ENCODE peak calls at places on chromosomes 12 and 14, in seven cellular contexts. V, C, G, J, H, X and Q are unnamed samples.

GRCh38 chr12:88793091-88793490 is 212.8 kb upstream of the KITLG start:
- DNase-seq in H (no peak), G (peak; percentile 30), V (peak; percentile 75), C (no peak), J (no peak), X (no peak), Q (no peak)

GRCh38 chr12:43544703-43545102 is 7.3 kb downstream of the ADAMTS20 start:
- DNase-seq in G (no peak), V (no peak), H (no peak), C (no peak), X (no peak), J (no peak), Q (no peak)

GRCh38 chr14:33014710-33015109 is 76.0 kb downstream of the NPAS3 start:
- DNase-seq in C (no peak), J (no peak), H (no peak), G (no peak), X (no peak), V (no peak), Q (no peak)

GRCh38 chr12:81128930-81129554 is 51.2 kb downstream of the ACSS3 start:
- DNase-seq in J (peak; percentile 60), H (no peak), C (no peak), G (peak; percentile 37), X (no peak), V (peak; percentile 43), Q (peak; percentile 27)

GRCh38 chr12:5715076-5715475 is 230.0 kb downstream of the ANO2 start:
- DNase-seq in J (no peak), C (no peak), H (no peak), V (no peak), X (no peak), G (no peak), Q (no peak)

GRCh38 chr12:48965447-48965846 is 6.1 kb downstream of the WNT10B start:
- DNase-seq in X (no peak), G (no peak), H (no peak), C (no peak), J (no peak), V (peak; percentile 38), Q (no peak)

GRCh38 chr12:12266389-12266872 is 413 bp downstream of the LRP6 start:
- DNase-seq in G (no peak), X (no peak), J (no peak), V (no peak), H (no peak), C (no peak), Q (no peak)

GRCh38 chr12:111359231-111359913 is 9.5 kb downstream of the PHETA1 start:
- DNase-seq in C (no peak), J (no peak), V (no peak), H (no peak), X (no peak), G (no peak), Q (no peak)

GRCh38 chr14:59265808-59266207 is 77.3 kb downstream of the DAAM1 start:
- DNase-seq in C (no peak), J (no peak), G (no peak), X (no peak), V (no peak), H (no peak), Q (no peak)

GRCh38 chr12:116317986-116318737 is 40.7 kb upstream of the MED13L start:
- DNase-seq in C (no peak), X (no peak), G (no peak), H (no peak), J (no peak), V (no peak), Q (no peak)

GRCh38 chr14:77151245-77151644 is 9.7 kb upstream of the ZDHHC22 start:
- DNase-seq in C (no peak), G (no peak), J (peak; percentile 34), H (no peak), X (no peak), V (no peak), Q (no peak)

GRCh38 chr12:105272152-105272551 is 36.2 kb upstream of the APPL2 start:
- DNase-seq in J (no peak), H (no peak), X (no peak), G (no peak), V (no peak), C (no peak), Q (no peak)

GRCh38 chr12:41277019-41277770 is 89.1 kb downstream of the PDZRN4 start:
- DNase-seq in G (peak; percentile 17), C (no peak), V (peak; percentile 52), J (peak; percentile 41), X (no peak), H (no peak), Q (peak; percentile 1)

GRCh38 chr12:12481636-12482035 is 81.0 kb downstream of the DUSP16 start:
- DNase-seq in X (no peak), C (no peak), G (no peak), H (no peak), J (peak; percentile 74), V (no peak), Q (no peak)

GRCh38 chr12:10243803-10244520 is 31.3 kb downstream of the GABARAPL1 start:
- DNase-seq in C (no peak), X (no peak), J (no peak), G (no peak), V (no peak), H (no peak), Q (no peak)

GRCh38 chr12:115355301-115355700 is 671.3 kb upstream of the TBX3 start:
- DNase-seq in V (peak; percentile 45), H (no peak), X (no peak), J (no peak), G (no peak), C (no peak), Q (no peak)

GRCh38 chr12:132351751-132352495 is 22.5 kb upstream of the GALNT9 start:
- DNase-seq in V (no peak), J (no peak), H (no peak), C (no peak), G (no peak), X (no peak), Q (no peak)

GRCh38 chr14:73740921-73741326 is 26.7 kb upstream of the PNMA1 start:
- DNase-seq in X (no peak), V (no peak), H (peak; percentile 89), C (no peak), G (no peak), J (no peak), Q (no peak)

GRCh38 chr12:113405687-113406086 is 2.0 kb upstream of the SDS start:
- DNase-seq in V (no peak), H (no peak), J (no peak), G (no peak), C (no peak), X (no peak), Q (no peak)

GRCh38 chr14:100246809-100247428 is 8.0 kb downstream of the YY1 start:
- DNase-seq in H (no peak), V (peak; percentile 47), G (no peak), X (no peak), C (no peak), J (peak; percentile 67), Q (no peak)

GRCh38 chr12:88299567-88300101 is 157.5 kb downstream of the TMTC3 start:
- DNase-seq in G (peak; percentile 99), J (peak; percentile 96), H (no peak), V (peak; percentile 98), X (no peak), C (no peak), Q (no peak)

GRCh38 chr12:28378749-28379148 is 188.5 kb downstream of the CCDC91 start:
- DNase-seq in G (peak; percentile 96), C (no peak), X (no peak), V (peak; percentile 57), J (no peak), H (no peak), Q (no peak)

GRCh38 chr12:92899388-92900001 is 29.6 kb downstream of the EEA1 start:
- DNase-seq in V (peak; percentile 99), J (peak; percentile 87), H (peak; percentile 88), G (peak; percentile 99), C (no peak), X (no peak), Q (peak; percentile 11)
- H3K4me3 ChIP-seq in V (peak overlapping the region; percentile 23), J (no peak overlapping the region), H (no peak overlapping the region), G (peak overlapping the region; percentile 16), C (no peak overlapping the region), X (peak overlapping the region; percentile 43), Q (no peak overlapping the region)

DNA sequence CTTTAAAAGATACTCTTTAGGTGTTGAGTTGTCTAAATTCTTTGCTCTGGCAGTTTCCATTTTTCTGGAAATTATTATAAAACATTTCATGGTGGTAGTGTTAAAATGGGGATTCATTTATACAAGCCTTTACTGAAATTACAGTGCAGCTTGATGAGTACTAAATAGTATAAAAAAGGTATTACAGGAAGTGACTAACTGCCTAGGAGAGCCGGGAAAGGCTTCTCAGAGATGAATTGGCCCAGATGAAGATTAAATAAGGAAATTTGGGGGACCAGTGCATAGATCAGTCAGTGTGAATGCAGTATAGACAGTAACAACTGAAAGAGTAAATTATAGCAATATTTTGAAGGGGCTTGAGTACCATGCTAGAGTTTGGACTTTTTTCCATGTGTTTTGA is 7.5 kb downstream of the PSMA6 start:
- DNase-seq in G (no peak), V (no peak), X (no peak), J (no peak), C (no peak), H (no peak), Q (no peak)
- H3K4me1 ChIP-seq in G (peaks cover 4% of the 10 kb centered on the region), V (peaks cover 7% of the 10 kb centered on the region), X (peaks cover 15% of the 10 kb centered on the region), J (peaks cover 11% of the 10 kb centered on the region), C (peaks cover 59% of the 10 kb centered on the region), H (peaks cover 3% of the 10 kb centered on the region), Q (no peaks in the 10 kb centered on the region)

GRCh38 chr14:61662437-61663311 is 32.6 kb upstream of the HIF1A start:
- DNase-seq in H (no peak), V (peak; percentile 75), J (peak; percentile 49), C (peak; percentile 67), X (no peak), G (peak; percentile 81), Q (no peak)
- H3K4me3 ChIP-seq in H (no peak overlapping the region), V (no peak overlapping the region), J (no peak overlapping the region), C (peak overlapping the region; percentile 2), X (no peak overlapping the region), G (no peak overlapping the region), Q (no peak overlapping the region)

GRCh38 chr14:95712398-95712797 is 1.5 kb downstream of the TCL1A start:
- DNase-seq in H (no peak), X (no peak), J (no peak), V (no peak), G (no peak), C (no peak), Q (no peak)

GRCh38 chr14:95711476-95712176 is 2.3 kb downstream of the TCL1A start:
- DNase-seq in X (no peak), C (no peak), V (no peak), G (no peak), J (no peak), H (no peak), Q (no peak)

GRCh38 chr14:95710106-95710505 is 3.8 kb downstream of the TCL1A start:
- DNase-seq in G (no peak), H (no peak), J (no peak), C (no peak), V (no peak), X (no peak), Q (no peak)

DNA sequence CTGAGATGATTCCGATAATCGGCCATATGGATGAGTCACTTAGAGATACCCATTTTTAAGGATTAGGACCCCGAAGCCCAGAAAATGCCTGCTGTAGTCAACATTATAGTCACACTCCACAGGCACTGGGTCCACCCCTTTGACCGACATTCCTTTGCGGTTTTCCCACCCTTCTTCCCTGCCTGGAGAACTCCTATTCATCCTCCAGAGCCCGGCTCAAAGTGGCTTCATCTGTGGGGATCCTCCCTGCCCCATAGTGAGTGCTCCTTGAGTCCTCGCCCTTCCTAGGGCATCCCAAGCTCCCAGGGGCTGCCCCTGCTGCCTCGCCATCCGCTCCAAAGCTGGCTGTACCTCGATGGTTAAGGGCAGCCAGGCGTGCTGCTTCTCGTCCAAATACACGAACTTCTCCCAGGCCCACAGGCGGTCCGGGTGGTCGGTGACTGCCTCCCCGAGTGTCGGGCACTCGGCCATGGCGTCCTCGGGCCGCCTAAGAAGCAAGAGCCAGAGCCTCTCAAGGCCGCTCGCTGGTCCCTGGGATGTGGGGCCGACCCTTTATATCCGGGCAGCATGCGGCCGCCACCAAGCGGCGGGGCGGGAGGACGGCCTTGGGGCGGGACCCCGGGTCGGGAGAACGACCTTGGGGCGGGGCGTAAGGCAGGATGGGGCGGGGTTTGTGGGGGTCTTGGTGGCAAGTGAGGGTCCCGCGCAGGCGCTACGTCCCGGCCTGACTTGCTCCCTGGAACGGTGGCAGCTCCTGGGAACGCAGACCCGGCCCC is at the start of gene TCL1A:
- DNase-seq in G (no peak), C (no peak), J (no peak), V (no peak), H (no peak), X (no peak), Q (no peak)
- H3K4me1 ChIP-seq in G (no peaks in the 10 kb centered on the region), C (no peaks in the 10 kb centered on the region), J (no peaks in the 10 kb centered on the region), V (no peaks in the 10 kb centered on the region), H (no peaks in the 10 kb centered on the region), X (no peaks in the 10 kb centered on the region), Q (peaks cover 2% of the 10 kb centered on the region)